ENCODE peak calls at places on chromosomes 12 and 14, in four cellular contexts. N is HCT116, R is GM23338, I is K562. M is an unnamed sample. For H3K27me3, the result is how much of the 10 kb centered on the place peaks cover.

GRCh38 chr12:53062011-53062961 is 12.4 kb downstream of the TNS2 start:
- DNase-seq in N (no peak), R (no peak), I (no peak), M (no peak)

GRCh38 chr14:73269729-73270651 is 32.7 kb downstream of the PAPLN start:
- DNase-seq in N (no peak), R (peak), I (no peak), M (no peak)

GRCh38 chr14:60632257-60632656 is 17.0 kb downstream of the SIX1 start:
- DNase-seq in N (no peak), R (no peak), I (no peak), M (no peak)

GRCh38 chr12:131491887-131492490 is 218.9 kb upstream of the SFSWAP start:
- DNase-seq in N (no peak), R (no peak), I (no peak), M (no peak)

GRCh38 chr12:116962197-116962596 is 51.4 kb downstream of the FBXW8 start:
- DNase-seq in N (no peak), R (no peak), I (no peak), M (no peak)

GRCh38 chr14:56023681-56024080 is 94.5 kb upstream of the PELI2 start:
- DNase-seq in N (no peak), R (no peak), I (no peak), M (no peak)

GRCh38 chr12:41264281-41264680 is 76.2 kb downstream of the PDZRN4 start:
- DNase-seq in N (no peak), R (peak), I (no peak), M (no peak)

GRCh38 chr14:23895480-23895879 is 58.1 kb upstream of the DHRS4 start:
- DNase-seq in N (no peak), R (peak), I (peak), M (no peak)

GRCh38 chr14:50560929-50561280 is 960 bp downstream of the ATL1 start:
- DNase-seq in N (no peak), R (peak), I (peak), M (no peak)

GRCh38 chr14:50260511-50260910 is 29.1 kb upstream of the SOS2 start:
- DNase-seq in N (peak), R (peak), I (no peak), M (no peak)

GRCh38 chr14:22096511-22096890 is 422.9 kb upstream of the OR4E1 start:
- DNase-seq in N (no peak), R (no peak), I (no peak), M (no peak)

GRCh38 chr12:48286665-48287064 is 64.1 kb downstream of the ZNF641 start:
- DNase-seq in N (no peak), R (peak), I (peak), M (no peak)

DNA sequence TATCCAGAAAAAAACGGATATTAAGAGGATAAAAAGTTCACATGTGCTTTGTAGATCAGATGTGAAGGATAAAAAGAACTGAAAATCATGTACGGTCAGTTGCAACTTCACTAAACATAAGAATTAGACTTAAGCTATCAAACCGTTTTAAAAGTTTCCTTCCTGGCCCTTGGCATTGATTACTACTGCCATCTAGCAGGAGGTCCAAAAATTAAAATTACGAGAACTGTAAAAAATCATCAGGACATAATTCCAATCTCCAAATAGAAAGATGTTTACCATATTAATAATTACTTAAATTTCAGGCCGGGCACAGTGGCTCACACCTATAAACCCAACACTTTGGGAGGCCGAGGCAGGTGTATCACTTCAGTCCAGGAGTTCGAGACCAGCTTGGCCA is 7.9 kb downstream of the WDR89 start:
- DNase-seq in N (no peak), R (no peak), I (no peak), M (no peak)
- TF ChIP-seq POLR2AphosphoS5 in N (no peak), R (no peak), I (no peak), M (no peak)

GRCh38 chr14:69247691-69248440 is 12.1 kb upstream of the GALNT16 start:
- DNase-seq in N (no peak), R (no peak), I (no peak), M (no peak)
- TF ChIP-seq CTCF in N (no peak), R (peak), I (peak), M (peak)

DNA sequence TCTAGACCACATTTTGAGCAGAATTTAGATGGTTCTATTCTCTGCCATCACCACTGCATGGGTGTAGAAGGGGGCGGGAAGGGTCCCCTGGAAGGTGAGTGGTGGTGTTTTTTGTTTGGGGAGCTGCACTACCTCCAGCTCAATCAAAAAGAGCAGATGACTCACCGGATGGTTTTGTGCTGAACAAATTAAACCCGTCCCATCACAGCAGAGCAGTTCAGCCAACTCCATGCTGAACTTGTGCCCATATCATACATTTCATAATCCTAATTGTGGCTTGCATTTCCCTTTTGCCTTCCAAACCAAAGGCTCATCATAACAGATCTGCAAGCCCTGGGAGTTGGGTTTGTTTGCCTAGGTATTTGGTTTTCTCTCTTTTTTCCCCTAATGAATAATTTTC is 53.0 kb upstream of the RPH3A start:
- DNase-seq in N (no peak), R (no peak), I (no peak), M (no peak)
- H3K27me3 ChIP-seq in N (half or more), R (under half), I (under half), M (under half)

GRCh38 chr14:95323917-95324316 is 4.2 kb upstream of the CLMN start:
- DNase-seq in N (no peak), R (no peak), I (no peak), M (no peak)

GRCh38 chr14:95329941-95330340 is 10.2 kb upstream of the CLMN start:
- DNase-seq in N (no peak), R (no peak), I (no peak), M (no peak)

GRCh38 chr14:95328876-95329503 is 9.3 kb upstream of the CLMN start:
- DNase-seq in N (no peak), R (no peak), I (no peak), M (no peak)

GRCh38 chr14:95327558-95328374 is 8.1 kb upstream of the CLMN start:
- DNase-seq in N (no peak), R (no peak), I (no peak), M (no peak)

DNA sequence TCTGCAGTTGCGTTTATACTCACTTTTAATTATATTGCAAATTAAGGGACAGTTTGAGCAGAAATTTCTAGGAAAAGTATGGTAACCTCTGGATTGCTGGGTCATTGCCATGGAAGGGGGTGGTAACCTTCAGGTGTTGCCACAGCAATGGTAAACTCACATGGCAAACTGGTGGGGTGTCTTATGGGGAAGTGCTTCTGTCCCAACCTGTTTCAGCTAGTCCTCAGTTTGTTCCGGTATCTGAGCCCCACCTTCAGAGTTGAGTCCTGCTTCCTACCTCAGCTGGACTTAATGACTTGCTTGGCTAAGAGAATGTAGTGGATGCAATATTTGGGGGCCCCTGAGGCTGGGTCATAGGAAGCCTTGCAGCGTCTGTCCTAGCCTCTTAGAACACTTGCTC is 7.3 kb upstream of the CLMN start:
- DNase-seq in N (no peak), R (no peak), I (no peak), M (no peak)
- TF ChIP-seq POLR2AphosphoS5 in N (no peak), R (no peak), I (no peak), M (no peak)

GRCh38 chr12:19529933-19530630 is 90.8 kb downstream of the AEBP2 start:
- DNase-seq in N (no peak), R (no peak), I (no peak), M (no peak)

GRCh38 chr12:19528750-19529149 is 89.5 kb downstream of the AEBP2 start:
- DNase-seq in N (no peak), R (no peak), I (no peak), M (no peak)

GRCh38 chr12:19527876-19528275 is 88.6 kb downstream of the AEBP2 start:
- DNase-seq in N (no peak), R (no peak), I (no peak), M (no peak)

GRCh38 chr12:19530631-19531020 is 91.3 kb downstream of the AEBP2 start:
- DNase-seq in N (no peak), R (no peak), I (no peak), M (no peak)

DNA sequence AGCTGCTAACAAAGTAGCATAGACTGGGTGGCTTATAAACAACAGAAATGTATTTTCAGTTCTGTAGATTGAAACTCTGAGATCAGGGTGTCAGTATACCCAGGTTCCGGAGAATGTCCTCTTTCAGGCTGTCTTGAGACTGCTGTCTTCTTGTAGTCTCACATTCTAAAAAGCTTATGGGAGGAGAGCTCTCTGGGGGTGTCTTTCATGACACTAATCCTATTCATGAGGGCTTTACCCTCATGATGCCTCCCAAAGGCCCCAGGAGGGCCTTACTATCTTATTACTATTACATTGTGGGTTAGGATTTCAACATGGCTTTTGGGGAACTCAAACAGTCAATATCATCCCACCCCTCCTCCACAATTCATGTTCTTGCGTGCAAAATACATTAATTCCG is 94.3 kb downstream of the AEBP2 start:
- DNase-seq in N (no peak), R (no peak), I (no peak), M (no peak)
- TF ChIP-seq CTCF in N (no peak), R (no peak), I (no peak), M (no peak)

GRCh38 chr12:547883-548470 is 88.2 kb downstream of the B4GALNT3 start:
- DNase-seq in N (no peak), R (no peak), I (no peak), M (no peak)

GRCh38 chr12:546920-547845 is 87.4 kb downstream of the B4GALNT3 start:
- DNase-seq in N (peak), R (peak), I (peak), M (peak)

GRCh38 chr12:550473-551260 is 90.9 kb downstream of the B4GALNT3 start:
- DNase-seq in N (no peak), R (no peak), I (no peak), M (no peak)

GRCh38 chr12:552466-552865 is 92.7 kb downstream of the B4GALNT3 start:
- DNase-seq in N (no peak), R (no peak), I (no peak), M (no peak)

GRCh38 chr12:549476-550082 is 89.8 kb downstream of the B4GALNT3 start:
- DNase-seq in N (no peak), R (no peak), I (no peak), M (no peak)
- H3K27me3 ChIP-seq in N (under half), R (under half), I (half or more), M (under half)

GRCh38 chr14:75736845-75737485 is 75.9 kb downstream of the TTLL5 start:
- DNase-seq in N (no peak), R (no peak), I (no peak), M (no peak)
- TF ChIP-seq POLR2AphosphoS5 in N (no peak), R (no peak), I (no peak), M (no peak)